ENCODE peak calls at places on chromosomes 13 and 19, in ten cellular contexts. E is neural progenitor cell, N is tibial nerve, V is GM10248, K is fibroblast of mammary gland, O is fibroblast of the aortic adventitia, M is type B pancreatic cell, R is astrocyte of the spinal cord, A is AG04450, L is cardiac muscle cell. W is an unnamed sample.

GRCh38 chr19:27654266-27654990 is 1558.5 kb downstream of the UQCRFS1 start:
- DNase-seq in K (no peak), M (peak), V (no peak), E (no peak), A (no peak), L (no peak), O (no peak), N (no peak), R (no peak), W (no peak)

GRCh38 chr19:5048091-5048726 is 79.3 kb downstream of the KDM4B start:
- DNase-seq in K (peak), L (peak), V (peak), E (peak), O (peak), N (peak), M (peak), A (peak), R (peak), W (peak)

GRCh38 chr19:17406039-17406886 is 833 bp upstream of the BST2 start:
- DNase-seq in M (no peak), O (no peak), N (no peak), E (no peak), L (peak), K (no peak), R (peak), V (peak), A (no peak), W (no peak)

GRCh38 chr13:30037306-30037705 is 186.9 kb upstream of the UBL3 start:
- DNase-seq in M (no peak), V (no peak), K (no peak), A (no peak), R (peak), N (no peak), L (no peak), E (peak), O (no peak), W (peak)

GRCh38 chr19:31641591-31641990 is 292.4 kb upstream of the TSHZ3 start:
- DNase-seq in K (no peak), R (peak), A (no peak), E (no peak), M (no peak), L (no peak), N (no peak), O (no peak), V (no peak), W (no peak)

GRCh38 chr19:18192673-18193387 is at the start of gene MPV17L2:
- DNase-seq in L (peak), O (peak), R (peak), N (peak), A (peak), K (peak), M (peak), E (peak), V (peak), W (peak)

GRCh38 chr13:36512771-36513170 is 80.5 kb downstream of the CCNA1 start:
- DNase-seq in N (no peak), E (no peak), K (peak), R (no peak), A (no peak), M (no peak), V (no peak), L (no peak), O (no peak), W (no peak)

GRCh38 chr13:36377822-36378480 is 31.8 kb upstream of the SPART start:
- DNase-seq in M (no peak), L (peak), A (no peak), R (peak), O (peak), N (no peak), V (no peak), K (no peak), E (no peak), W (no peak)

GRCh38 chr19:8028951-8029491 is 23.5 kb upstream of the CCL25 start:
- DNase-seq in V (no peak), R (no peak), O (peak), A (no peak), M (no peak), E (peak), N (no peak), K (peak), L (peak), W (no peak)

GRCh38 chr19:42311612-42312160 is 1.4 kb upstream of the TMEM145 start:
- DNase-seq in K (no peak), L (no peak), O (no peak), N (no peak), V (no peak), R (no peak), M (no peak), A (no peak), E (peak), W (no peak)
- TF ChIP-seq CTCF in K (peak), L (no peak), O (no peak), N (no peak), V (no peak), R (no peak), M (no peak), A (no peak), E (peak), W (peak)

DNA sequence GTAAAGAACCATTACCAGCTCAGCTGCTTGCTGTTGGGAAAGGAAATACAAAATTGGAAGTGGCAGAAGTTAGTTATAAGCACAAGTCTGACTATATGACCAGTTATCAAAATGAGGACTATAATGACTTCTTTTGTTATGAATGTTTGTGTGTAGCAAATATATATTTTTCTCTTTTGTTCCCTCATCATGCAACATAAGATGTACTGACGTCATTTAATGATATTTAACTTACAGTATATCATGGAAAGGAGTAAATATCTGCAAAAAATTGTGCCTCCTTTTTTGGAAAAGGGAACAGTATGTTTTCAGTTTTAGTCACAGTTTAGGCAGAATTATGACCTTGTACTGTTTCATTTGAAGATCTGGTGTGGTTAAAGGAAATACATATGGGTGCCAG is 356.3 kb upstream of the SLITRK5 start:
- DNase-seq in A (no peak), L (no peak), N (no peak), K (no peak), O (no peak), E (no peak), M (no peak), R (no peak), V (no peak), W (no peak)
- TF ChIP-seq CTCF in A (no peak), L (no peak), N (no peak), K (no peak), O (no peak), E (no peak), M (no peak), R (no peak), V (no peak), W (no peak)

GRCh38 chr13:33271759-33272158 is 13.8 kb downstream of the STARD13 start:
- DNase-seq in O (no peak), R (no peak), A (no peak), M (no peak), K (peak), N (no peak), L (no peak), V (no peak), E (no peak), W (no peak)
- TF ChIP-seq CTCF in O (no peak), R (no peak), A (no peak), M (no peak), K (no peak), N (no peak), L (no peak), V (no peak), E (no peak), W (no peak)

GRCh38 chr19:15869109-15869555 is 28.7 kb downstream of the CYP4F2 start:
- DNase-seq in K (peak), N (no peak), R (no peak), V (peak), E (no peak), O (peak), A (no peak), M (no peak), L (peak), W (no peak)
- TF ChIP-seq CTCF in K (peak), N (peak), R (peak), V (peak), E (no peak), O (peak), A (peak), M (no peak), L (peak), W (no peak)

GRCh38 chr13:110240943-110241342 is 66.0 kb downstream of the COL4A1 start:
- DNase-seq in V (no peak), E (no peak), A (no peak), R (no peak), K (no peak), L (no peak), M (no peak), N (no peak), O (no peak), W (peak)

GRCh38 chr13:110237895-110238294 is 69.1 kb downstream of the COL4A1 start:
- DNase-seq in V (no peak), K (no peak), R (no peak), O (no peak), N (no peak), L (no peak), M (no peak), A (no peak), E (no peak), W (peak)

GRCh38 chr13:110240352-110240751 is 66.6 kb downstream of the COL4A1 start:
- DNase-seq in A (no peak), O (no peak), K (no peak), E (no peak), V (no peak), N (no peak), L (no peak), R (no peak), M (no peak), W (peak)

GRCh38 chr13:110238795-110239194 is 68.2 kb downstream of the COL4A1 start:
- DNase-seq in L (peak), R (no peak), M (no peak), K (peak), E (no peak), O (no peak), N (no peak), A (no peak), V (no peak), W (peak)

DNA sequence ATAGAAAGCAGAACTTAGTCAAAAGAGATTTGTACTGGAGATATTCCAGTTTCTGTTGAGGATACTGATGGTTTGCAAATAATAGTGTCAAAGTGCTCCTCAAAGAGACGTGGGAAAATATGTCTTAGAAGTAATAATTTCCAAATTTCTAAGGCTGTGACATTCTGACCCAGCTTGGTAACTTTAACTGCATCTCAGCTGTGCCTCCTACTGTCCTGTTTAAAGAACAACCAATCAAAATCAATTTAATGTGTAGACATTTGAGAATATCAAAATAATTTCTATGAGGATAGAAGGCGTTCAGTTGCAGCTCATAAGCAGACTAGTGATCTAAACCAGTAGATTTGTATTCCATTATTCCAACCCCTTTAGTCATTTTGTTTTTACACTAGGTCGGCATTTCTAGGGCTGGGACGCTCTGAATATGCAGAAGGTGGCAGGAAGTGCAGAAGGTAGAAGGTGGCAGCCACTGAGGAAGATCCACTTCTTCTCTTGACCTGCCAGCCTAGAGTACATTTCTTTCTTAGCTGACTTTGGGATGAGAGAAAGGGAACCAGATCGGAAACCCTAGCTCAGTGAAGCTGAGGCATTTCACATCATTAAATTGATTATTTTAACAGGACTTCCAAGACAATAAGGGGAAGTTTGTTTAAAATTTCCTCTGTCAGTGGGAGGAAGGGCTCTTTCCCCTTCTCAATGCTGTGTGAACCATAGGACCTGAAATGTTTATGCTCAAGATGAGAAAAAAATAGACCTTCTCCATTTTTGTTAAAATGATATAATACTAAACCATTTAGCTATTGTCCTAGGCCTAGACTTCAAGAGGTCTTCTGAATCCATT is 67.5 kb downstream of the COL4A1 start:
- DNase-seq in O (no peak), A (no peak), K (peak), R (no peak), L (no peak), V (no peak), M (no peak), E (no peak), N (no peak), W (peak)
- TF ChIP-seq CTCF in O (no peak), A (no peak), K (peak), R (peak), L (no peak), V (no peak), M (no peak), E (no peak), N (no peak), W (no peak)

DNA sequence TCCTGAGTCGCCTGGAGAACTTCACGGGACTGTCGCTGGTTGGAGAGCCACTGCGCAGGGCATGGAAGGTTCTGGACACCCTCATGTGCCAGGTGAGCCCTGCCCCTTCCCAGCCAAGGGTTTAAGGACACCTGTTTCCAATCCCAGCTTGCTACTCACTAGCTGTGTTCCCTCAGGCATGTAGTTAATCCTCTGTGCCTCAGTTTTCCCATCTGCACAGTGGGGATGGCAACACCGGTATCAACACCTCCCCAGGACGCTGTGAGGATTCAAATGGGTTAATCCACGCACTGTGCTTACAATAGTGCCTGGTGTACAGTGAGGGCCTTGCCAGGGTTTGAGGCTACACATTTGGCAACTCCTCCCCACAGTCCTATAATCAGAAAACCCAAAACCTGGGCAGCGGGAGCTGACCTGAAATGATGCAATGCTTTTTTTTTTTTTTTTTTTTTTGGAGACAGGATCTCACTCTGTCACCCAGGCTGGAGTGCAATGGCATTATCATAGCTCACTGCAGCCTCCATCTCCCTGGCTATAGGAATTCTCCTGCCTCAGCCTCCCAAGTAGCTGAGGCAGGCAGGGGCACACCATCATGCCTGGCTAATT is 2.1 kb downstream of the ACP4 start:
- DNase-seq in M (no peak), O (no peak), N (no peak), L (no peak), E (no peak), V (no peak), K (no peak), R (no peak), A (no peak), W (no peak)
- TF ChIP-seq CTCF in M (no peak), O (no peak), N (no peak), L (no peak), E (no peak), V (no peak), K (no peak), R (no peak), A (no peak), W (no peak)

DNA sequence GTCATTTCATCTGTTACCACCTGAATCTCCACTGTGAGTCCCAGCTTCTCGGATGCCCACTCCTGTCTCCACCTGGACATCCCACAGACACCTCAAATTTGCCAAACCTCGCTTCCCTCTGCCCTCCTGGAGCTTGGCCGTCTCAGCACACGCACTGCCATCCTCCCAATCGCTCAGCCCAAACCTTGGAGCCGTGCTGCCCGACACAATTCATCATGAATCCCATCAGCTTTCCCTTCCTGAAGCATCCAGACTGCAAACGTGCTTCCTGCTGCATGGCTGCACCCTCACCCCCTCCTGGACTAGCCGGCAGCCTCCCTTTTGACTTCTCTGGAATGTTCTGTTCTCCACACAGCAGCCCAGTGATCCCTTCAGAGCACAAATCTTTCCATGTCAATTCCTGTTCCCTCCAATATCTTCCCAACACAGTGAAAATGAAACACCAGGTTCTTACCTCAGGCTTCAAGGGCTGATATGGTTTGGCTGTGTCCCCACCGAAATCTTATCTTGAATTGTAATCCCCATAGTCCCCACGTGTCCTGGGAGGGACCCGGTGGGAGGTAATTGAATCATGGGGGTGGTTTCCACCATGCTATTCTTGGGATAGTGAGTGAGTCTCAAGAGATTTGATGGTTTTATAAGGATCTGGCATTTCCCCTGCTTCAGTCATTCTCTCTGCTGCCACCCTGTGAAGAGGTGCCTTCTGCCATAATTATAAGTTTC is 1.1 kb upstream of the PROZ start:
- DNase-seq in O (peak), M (peak), K (no peak), A (no peak), N (no peak), L (no peak), V (no peak), E (no peak), R (no peak), W (no peak)
- TF ChIP-seq CTCF in O (no peak), M (no peak), K (no peak), A (no peak), N (no peak), L (no peak), V (no peak), E (no peak), R (no peak), W (no peak)

DNA sequence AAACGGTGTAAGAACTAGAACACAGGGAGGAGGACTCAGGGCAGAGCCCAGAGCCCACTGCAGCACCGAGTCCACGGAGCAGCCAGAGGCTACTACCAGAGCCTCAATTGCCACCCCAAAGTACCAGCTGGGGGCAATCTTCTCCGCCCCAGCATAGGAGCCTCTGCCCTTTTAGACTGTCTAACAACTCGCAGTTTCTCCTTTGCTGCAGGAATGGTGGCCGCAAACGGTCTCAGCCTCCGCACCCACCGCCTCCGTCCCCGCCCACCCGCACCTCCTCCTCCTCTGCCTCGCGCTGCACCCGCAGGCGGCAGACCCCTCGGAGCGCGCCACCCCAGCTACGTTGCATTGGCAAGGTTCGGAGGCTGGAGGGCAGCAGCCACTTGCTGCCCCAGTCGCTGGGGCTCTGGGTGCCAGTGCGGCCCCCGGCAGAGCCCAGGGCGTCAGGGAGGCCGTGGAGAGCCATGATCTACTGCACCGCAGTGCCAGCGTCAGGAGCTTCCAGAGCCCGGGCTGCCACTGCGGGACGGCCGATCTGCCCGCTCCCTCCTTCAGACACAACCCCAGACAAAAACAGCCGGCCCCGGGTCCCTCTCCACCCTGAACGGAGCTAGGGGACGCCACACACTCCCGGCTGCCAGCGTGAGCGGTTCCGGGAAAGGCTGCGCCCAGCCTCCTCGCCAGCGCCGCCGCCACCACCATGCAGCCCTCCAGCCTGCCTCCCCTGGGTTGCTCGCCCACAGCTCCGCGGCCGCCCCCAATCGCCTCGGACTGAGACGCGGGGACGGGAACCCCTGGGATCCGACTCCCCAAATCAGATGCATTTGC is 1.8 kb downstream of the FGF14 start:
- DNase-seq in O (no peak), V (peak), M (no peak), L (no peak), K (peak), N (no peak), E (peak), A (no peak), R (no peak), W (peak)
- TF ChIP-seq CTCF in O (no peak), V (no peak), M (no peak), L (no peak), K (peak), N (peak), E (peak), A (peak), R (no peak), W (no peak)